ENCODE peak calls at places on chromosomes 13 and 19, in five cellular contexts. A, Q, B, O and J are unnamed samples.

GRCh38 chr13:27374650-27375049 is 49.8 kb upstream of the GTF3A start:
- DNase-seq in A (peak), Q (peak), B (no peak), O (peak), J (peak)

GRCh38 chr19:33797821-33798633 is 1.4 kb downstream of the KCTD15 start:
- DNase-seq in A (peak), Q (peak), B (no peak), O (no peak), J (no peak)

GRCh38 chr19:49188626-49189200 is 31.1 kb downstream of the TRPM4 start:
- DNase-seq in A (no peak), Q (no peak), B (no peak), O (no peak), J (no peak)

GRCh38 chr19:35451278-35452096 is 3.4 kb downstream of the FFAR2 start:
- DNase-seq in A (no peak), Q (no peak), B (no peak), O (no peak), J (no peak)

GRCh38 chr19:1336079-1336684 is 47.5 kb upstream of the NDUFS7 start:
- DNase-seq in A (no peak), Q (no peak), B (no peak), O (no peak), J (no peak)

GRCh38 chr13:51769455-51770127 is 34.4 kb downstream of the DHRS12 start:
- DNase-seq in A (peak), Q (peak), B (no peak), O (peak), J (no peak)

GRCh38 chr19:35226748-35227147 is 1.8 kb downstream of the FAM187B start:
- DNase-seq in A (no peak), Q (no peak), B (no peak), O (no peak), J (no peak)

GRCh38 chr13:65866138-65866537 is 1364.0 kb downstream of the PCDH9 start:
- DNase-seq in A (no peak), Q (no peak), B (no peak), O (no peak), J (no peak)

GRCh38 chr19:38869160-38869835 is 8.8 kb downstream of the RINL start:
- DNase-seq in A (no peak), Q (peak), B (no peak), O (no peak), J (no peak)

GRCh38 chr13:74325106-74325505 is 190.9 kb upstream of the KLF12 start:
- DNase-seq in A (no peak), Q (peak), B (no peak), O (peak), J (no peak)

GRCh38 chr19:8609210-8610040 is 1.1 kb downstream of the ADAMTS10 start:
- DNase-seq in A (peak), Q (peak), B (peak), O (peak), J (no peak)

GRCh38 chr13:91922969-91923592 is 524.7 kb downstream of the GPC5 start:
- DNase-seq in A (no peak), Q (peak), B (no peak), O (no peak), J (no peak)

DNA sequence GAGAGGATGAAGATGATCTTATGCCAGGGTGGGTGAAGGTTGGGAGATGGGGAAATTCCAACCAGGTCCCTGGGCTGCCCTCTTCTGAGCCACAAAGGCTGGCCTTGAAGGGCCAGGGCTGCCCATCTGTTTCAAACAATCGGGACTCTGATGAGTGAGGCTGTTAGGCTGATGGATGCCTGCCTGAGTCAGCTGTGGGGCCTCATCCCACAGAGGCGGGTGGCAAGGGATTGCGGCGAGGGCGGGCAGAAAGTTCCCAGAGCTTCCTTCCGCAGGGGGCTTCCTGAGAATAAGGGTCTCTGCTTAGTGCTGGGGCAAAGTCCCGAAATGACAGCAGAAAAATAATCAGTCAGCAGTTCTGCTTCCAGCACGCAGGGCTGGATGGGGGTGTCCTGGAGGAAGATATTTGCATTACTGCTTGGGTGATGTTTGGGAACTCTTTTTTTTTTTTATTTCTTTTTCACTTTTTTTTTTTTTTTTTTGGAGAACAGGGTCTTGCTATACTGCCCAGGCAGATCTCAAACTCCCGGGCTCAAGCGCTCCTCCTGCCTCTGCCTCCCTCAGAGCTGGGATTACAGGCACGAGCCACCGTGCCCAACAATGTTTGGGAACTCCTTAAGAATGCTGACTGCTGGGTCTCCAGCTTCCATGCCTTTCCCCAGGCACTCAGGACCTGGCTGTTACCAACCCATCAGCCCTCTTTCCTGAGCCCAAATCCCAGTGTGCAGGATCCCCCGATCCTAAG is 14.1 kb downstream of the SH3GL1 start:
- DNase-seq in A (peak), Q (no peak), B (no peak), O (peak), J (no peak)
- TF ChIP-seq CTCF in A (no peak), Q (no peak), B (no peak), O (peak), J (no peak)

GRCh38 chr19:51295382-51296126 is 15.9 kb upstream of the IGLON5 start:
- DNase-seq in A (no peak), Q (no peak), B (no peak), O (no peak), J (no peak)

GRCh38 chr19:51294977-51295375 is 16.5 kb upstream of the IGLON5 start:
- DNase-seq in A (no peak), Q (no peak), B (no peak), O (no peak), J (no peak)

GRCh38 chr19:51293571-51294210 is 17.8 kb upstream of the IGLON5 start:
- DNase-seq in A (no peak), Q (no peak), B (no peak), O (no peak), J (no peak)

GRCh38 chr19:51292971-51293370 is 18.5 kb upstream of the IGLON5 start:
- DNase-seq in A (no peak), Q (no peak), B (no peak), O (no peak), J (no peak)

GRCh38 chr19:51294211-51294976 is 17.1 kb upstream of the IGLON5 start:
- DNase-seq in A (no peak), Q (no peak), B (no peak), O (no peak), J (no peak)
- TF ChIP-seq CTCF in A (no peak), Q (no peak), B (no peak), O (no peak), J (no peak)

DNA sequence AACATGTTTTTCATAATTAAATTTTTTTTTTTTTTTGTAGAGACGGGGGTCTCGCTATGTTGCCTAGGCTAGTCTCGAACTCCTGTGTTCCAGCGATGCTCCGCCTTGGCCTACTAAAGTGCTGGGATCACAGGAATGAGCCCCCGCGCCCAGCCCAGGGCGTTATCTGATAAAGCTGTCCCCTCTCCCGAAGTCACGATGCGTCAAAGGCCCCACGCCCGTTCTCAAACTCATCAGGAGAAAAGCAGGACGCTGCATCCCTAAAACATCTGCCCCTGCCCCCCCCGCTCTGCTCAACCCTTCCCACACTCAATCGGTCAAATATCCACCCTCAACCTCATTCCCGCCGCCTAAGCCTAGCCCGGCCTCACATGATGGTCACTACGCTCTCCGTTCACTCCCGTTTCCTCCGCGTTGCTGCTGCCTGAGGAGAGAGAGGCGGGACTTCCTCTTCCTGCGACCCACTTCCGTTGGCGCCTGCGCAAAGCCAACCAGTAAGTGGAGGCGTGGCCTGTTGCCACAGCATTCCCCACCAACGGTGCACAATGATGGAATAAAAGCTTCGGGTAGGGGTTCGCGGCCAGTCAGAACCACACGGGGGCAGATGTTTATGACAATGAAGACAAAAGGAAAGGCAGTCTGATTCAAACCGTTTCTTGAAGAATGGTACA is at the start of gene SNRPD2:
- DNase-seq in A (peak), Q (peak), B (peak), O (peak), J (peak)
- TF ChIP-seq CTCF in A (no peak), Q (no peak), B (no peak), O (no peak), J (no peak)

DNA sequence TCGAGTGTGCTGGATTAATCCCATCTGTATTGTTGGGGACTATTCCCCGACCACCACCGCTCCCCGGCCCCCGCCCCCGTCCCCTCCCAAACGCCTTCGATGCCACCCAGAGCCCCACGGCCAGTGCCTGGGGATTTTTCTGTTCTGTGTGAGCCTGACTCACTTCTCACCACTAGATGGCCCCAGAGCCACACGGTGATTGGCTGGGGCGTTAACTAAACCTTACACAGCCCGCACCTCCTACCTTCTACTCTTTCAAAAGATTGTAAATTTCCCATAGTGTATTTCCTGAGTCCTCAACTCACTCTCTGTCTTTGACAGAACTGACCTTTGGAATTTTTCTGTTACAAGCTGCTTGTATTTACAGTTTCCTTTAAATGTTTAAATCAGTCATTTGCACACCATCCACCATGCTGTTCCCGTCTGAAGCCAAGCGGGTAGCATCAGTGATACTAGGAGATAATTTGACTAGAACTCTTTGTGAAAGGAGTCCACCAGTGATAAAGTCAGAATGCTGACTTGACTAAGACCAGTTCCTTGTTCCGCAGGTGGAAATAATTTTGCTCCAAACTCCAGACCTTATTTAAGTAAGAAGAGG is 61.4 kb downstream of the RFX2 start:
- DNase-seq in A (peak), Q (peak), B (peak), O (peak), J (peak)
- TF ChIP-seq CTCF in A (peak), Q (peak), B (no peak), O (peak), J (peak)

DNA sequence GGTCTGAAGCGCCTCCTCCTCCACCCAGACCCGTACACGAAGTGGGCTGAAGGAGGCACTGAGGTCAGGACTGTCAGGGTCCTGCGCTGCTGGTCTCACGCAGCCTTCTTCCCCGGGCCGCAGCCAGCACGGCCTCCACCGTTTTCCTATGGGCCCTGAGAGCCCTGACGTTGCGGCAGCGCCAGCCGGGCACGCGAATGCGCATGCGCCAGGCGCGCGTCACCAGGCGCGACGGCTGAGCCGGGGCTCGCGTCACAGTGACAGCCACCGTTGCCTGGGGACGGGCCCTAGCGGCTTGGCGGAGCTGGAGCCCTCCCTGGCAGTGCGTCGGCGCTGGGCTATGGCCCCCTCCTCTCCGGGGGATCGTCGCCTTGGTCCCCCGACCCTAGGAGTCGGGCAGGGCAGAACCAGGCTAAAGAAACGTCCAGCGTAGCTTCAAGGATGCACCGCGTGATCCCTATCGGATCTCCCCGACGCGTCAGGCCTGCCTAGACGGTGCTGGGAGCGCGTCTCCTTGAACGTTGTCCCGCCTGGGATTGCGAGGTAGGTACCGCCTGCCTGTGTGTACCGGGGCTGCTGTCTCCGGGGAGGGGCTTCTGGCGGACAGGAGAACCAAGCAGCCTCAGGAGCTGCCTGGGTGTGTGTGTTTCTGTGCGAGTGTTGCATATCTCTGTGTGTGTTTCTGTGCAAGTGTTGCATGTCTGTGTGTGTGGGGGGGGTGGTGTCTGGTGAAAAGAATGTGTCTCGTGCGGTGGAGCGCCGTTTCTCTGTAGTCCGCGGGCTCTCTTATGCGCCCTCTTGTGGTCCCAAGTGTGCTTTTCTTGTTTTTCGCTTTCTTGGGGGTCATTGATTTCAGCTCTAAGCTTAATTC is 43.2 kb downstream of the ZNF571 start:
- DNase-seq in A (no peak), Q (peak), B (no peak), O (peak), J (peak)
- TF ChIP-seq CTCF in A (no peak), Q (peak), B (no peak), O (peak), J (peak)

GRCh38 chr13:22569830-22570229 is 610.9 kb upstream of the SGCG start:
- DNase-seq in A (no peak), Q (no peak), B (no peak), O (no peak), J (no peak)
- TF ChIP-seq CTCF in A (no peak), Q (no peak), B (no peak), O (no peak), J (no peak)

GRCh38 chr13:62631614-62632013 is 1216.0 kb upstream of the PCDH20 start:
- DNase-seq in A (no peak), Q (no peak), B (no peak), O (no peak), J (no peak)

GRCh38 chr13:62627226-62627625 is 1211.6 kb upstream of the PCDH20 start:
- DNase-seq in A (no peak), Q (no peak), B (no peak), O (no peak), J (no peak)

GRCh38 chr13:62629618-62630017 is 1214.0 kb upstream of the PCDH20 start:
- DNase-seq in A (no peak), Q (no peak), B (no peak), O (no peak), J (no peak)

GRCh38 chr13:62633448-62633847 is 1217.8 kb upstream of the PCDH20 start:
- DNase-seq in A (no peak), Q (no peak), B (no peak), O (no peak), J (no peak)

GRCh38 chr13:62631124-62631523 is 1215.5 kb upstream of the PCDH20 start:
- DNase-seq in A (no peak), Q (no peak), B (no peak), O (no peak), J (no peak)
- TF ChIP-seq CTCF in A (no peak), Q (no peak), B (no peak), O (no peak), J (no peak)